ENCODE peak calls at places on chromosomes 2 and 18, in four cellular contexts. R, J, S and B are unnamed samples.

GRCh38 chr2:213627835-213628234 is 343.6 kb downstream of the SPAG16 start:
- DNase-seq in J (no peak), S (no peak), R (no peak), B (no peak)

GRCh38 chr18:67766930-67767329 is 250.4 kb upstream of the DSEL start:
- DNase-seq in R (no peak), S (no peak), J (no peak), B (no peak)

GRCh38 chr2:235312571-235312970 is 181.3 kb upstream of the AGAP1 start:
- DNase-seq in S (no peak), J (no peak), R (no peak), B (no peak)

GRCh38 chr2:58047969-58048368 is 1.4 kb downstream of the VRK2 start:
- DNase-seq in S (no peak), R (no peak), J (no peak), B (no peak)

GRCh38 chr2:68196120-68196716 is 38.5 kb downstream of the PNO1 start:
- DNase-seq in R (peak), J (peak), S (no peak), B (no peak)

GRCh38 chr2:226578879-226579278 is 220.7 kb downstream of the IRS1 start:
- DNase-seq in R (no peak), S (no peak), J (no peak), B (no peak)

GRCh38 chr2:180130403-180130802 is 123.3 kb upstream of the CWC22 start:
- DNase-seq in S (no peak), R (no peak), J (no peak), B (no peak)

GRCh38 chr2:145116834-145117233 is 596.9 kb upstream of the ZEB2 start:
- DNase-seq in R (no peak), J (no peak), S (no peak), B (no peak)

GRCh38 chr2:214550774-214551173 is 139.9 kb downstream of the VWC2L start:
- DNase-seq in J (no peak), S (peak), R (no peak), B (no peak)

GRCh38 chr2:178301595-178302324 is 107.4 kb downstream of the OSBPL6 start:
- DNase-seq in J (no peak), R (no peak), S (no peak), B (no peak)

GRCh38 chr18:49224130-49224529 is 236.3 kb downstream of the DYM start:
- DNase-seq in J (no peak), R (no peak), S (no peak), B (no peak)

GRCh38 chr2:196266855-196267254 is 95.5 kb upstream of the STK17B start:
- DNase-seq in S (no peak), R (no peak), J (no peak), B (no peak)

GRCh38 chr2:73981081-73981968 is 3.4 kb upstream of the TET3 start:
- DNase-seq in S (no peak), J (no peak), R (no peak), B (peak)

GRCh38 chr18:65990944-65991708 is 240.3 kb downstream of the CDH7 start:
- DNase-seq in S (no peak), J (no peak), R (no peak), B (no peak)

GRCh38 chr2:168453404-168453803 is 2.7 kb upstream of the CERS6 start:
- DNase-seq in S (no peak), R (no peak), J (no peak), B (no peak)

GRCh38 chr2:8234757-8235374 is 447.0 kb upstream of the ID2 start:
- DNase-seq in J (no peak), S (no peak), R (no peak), B (no peak)

GRCh38 chr2:121804340-121804739 is 48.9 kb downstream of the TSN start:
- DNase-seq in R (no peak), S (peak), J (no peak), B (no peak)

GRCh38 chr2:159298967-159299366 is 12.5 kb upstream of the WDSUB1 start:
- DNase-seq in S (no peak), R (no peak), J (no peak), B (no peak)

GRCh38 chr2:43293744-43294695 is 67.6 kb upstream of the ZFP36L2 start:
- DNase-seq in R (no peak), J (no peak), S (peak), B (no peak)

GRCh38 chr2:16508061-16508851 is 157.4 kb downstream of the CYRIA start:
- DNase-seq in J (no peak), R (peak), S (no peak), B (peak)

GRCh38 chr2:111918383-111918806 is 20.0 kb downstream of the MERTK start:
- DNase-seq in J (no peak), S (no peak), R (no peak), B (no peak)

GRCh38 chr2:86136141-86136540 is 30.1 kb downstream of the PTCD3 start:
- DNase-seq in S (no peak), R (no peak), J (no peak), B (no peak)

GRCh38 chr18:39190508-39190907 is 1624.9 kb upstream of the CELF4 start:
- DNase-seq in R (no peak), S (no peak), J (no peak), B (no peak)

GRCh38 chr2:33212151-33212550 is 264.3 kb upstream of the RASGRP3 start:
- DNase-seq in S (no peak), J (no peak), R (no peak), B (no peak)

GRCh38 chr2:68258854-68259253 is 6.5 kb upstream of the PPP3R1 start:
- DNase-seq in J (no peak), R (no peak), S (no peak), B (no peak)

GRCh38 chr18:73647391-73647790 is 500.2 kb downstream of the FBXO15 start:
- DNase-seq in R (no peak), J (no peak), S (no peak), B (no peak)

GRCh38 chr2:28321426-28321825 is 71.2 kb upstream of the FOSL2 start:
- DNase-seq in J (no peak), S (no peak), R (no peak), B (no peak)

GRCh38 chr2:159906315-159906714 is 108.3 kb upstream of the CD302 start:
- DNase-seq in J (no peak), S (no peak), R (no peak), B (no peak)

GRCh38 chr2:159151198-159152118 is 135.0 kb downstream of the WDSUB1 start:
- DNase-seq in S (no peak), R (no peak), J (no peak), B (no peak)

GRCh38 chr2:71898375-71898774 is 249.3 kb downstream of the CYP26B1 start:
- DNase-seq in J (no peak), R (no peak), S (no peak), B (no peak)

GRCh38 chr2:232018191-232018590 is 56.7 kb downstream of the DIS3L2 start:
- DNase-seq in R (no peak), J (no peak), S (no peak), B (no peak)

GRCh38 chr2:127320067-127320466 is 26.1 kb upstream of the ERCC3 start:
- DNase-seq in S (no peak), J (no peak), R (no peak), B (no peak)